ENCODE peak calls at places on chromosomes 11 and 22, in ten cellular contexts. U, I, V, W, A, C, N, P, O and M are unnamed samples.

GRCh38 chr22:34099278-34099677 is 179.0 kb upstream of the LARGE1 start:
- DNase-seq in U (no peak), I (no peak), V (no peak), W (no peak), A (no peak), C (no peak), N (no peak), P (no peak), O (no peak), M (no peak)

GRCh38 chr22:46710842-46711241 is 27.2 kb downstream of the CERK start:
- DNase-seq in U (no peak), I (no peak), V (peak; percentile 48), W (no peak), A (no peak), C (no peak), N (no peak), P (no peak), O (no peak), M (peak; percentile 18)

GRCh38 chr22:19330865-19331418 is 39.4 kb upstream of the CLTCL1 start:
- DNase-seq in U (no peak), I (no peak), V (no peak), W (no peak), A (no peak), C (no peak), N (no peak), P (no peak), O (no peak), M (no peak)

GRCh38 chr11:109946322-109946846 is 146.8 kb upstream of the ZC3H12C start:
- DNase-seq in U (peak; percentile 82), I (peak; percentile 82), V (peak; percentile 94), W (peak; percentile 95), A (peak; percentile 88), C (peak; percentile 75), N (peak; percentile 97), P (peak; percentile 82), O (peak; percentile 89), M (peak; percentile 93)

GRCh38 chr11:6488831-6489230 is 7.5 kb downstream of the TIMM10B start:
- DNase-seq in U (no peak), I (no peak), V (no peak), W (no peak), A (no peak), C (no peak), N (no peak), P (no peak), O (no peak), M (no peak)

GRCh38 chr11:66860449-66860831 is 3.6 kb downstream of the LRFN4 start:
- DNase-seq in U (no peak), I (no peak), V (no peak), W (no peak), A (no peak), C (no peak), N (no peak), P (no peak), O (no peak), M (no peak)

GRCh38 chr11:128686045-128686741 is 7.7 kb upstream of the FLI1 start:
- DNase-seq in U (no peak), I (no peak), V (no peak), W (no peak), A (no peak), C (no peak), N (no peak), P (no peak), O (no peak), M (no peak)

GRCh38 chr11:115848614-115849013 is 344.4 kb upstream of the CADM1 start:
- DNase-seq in U (no peak), I (no peak), V (peak; percentile 92), W (no peak), A (no peak), C (no peak), N (no peak), P (no peak), O (no peak), M (peak; percentile 93)

GRCh38 chr22:35641494-35642120 is 6.6 kb upstream of the APOL6 start:
- DNase-seq in U (no peak), I (no peak), V (no peak), W (peak; percentile 57), A (no peak), C (no peak), N (no peak), P (no peak), O (no peak), M (no peak)

GRCh38 chr22:48937032-48937639 is 890.5 kb downstream of the BRD1 start:
- DNase-seq in U (no peak), I (no peak), V (no peak), W (peak; percentile 53), A (no peak), C (no peak), N (no peak), P (no peak), O (no peak), M (no peak)

GRCh38 chr11:59145534-59145933 is 2.9 kb downstream of the FAM111A start:
- DNase-seq in U (no peak), I (no peak), V (no peak), W (no peak), A (no peak), C (no peak), N (peak; percentile 64), P (no peak), O (no peak), M (no peak)

GRCh38 chr11:59142530-59143507 is at the start of gene FAM111A:
- DNase-seq in U (peak; percentile 90), I (peak; percentile 59), V (peak; percentile 89), W (peak; percentile 98), A (peak; percentile 90), C (peak; percentile 60), N (peak; percentile 86), P (peak; percentile 92), O (peak; percentile 72), M (peak; percentile 84)

GRCh38 chr11:59144096-59144495 is 1.4 kb downstream of the FAM111A start:
- DNase-seq in U (no peak), I (no peak), V (no peak), W (no peak), A (no peak), C (no peak), N (peak; percentile 0), P (no peak), O (no peak), M (no peak)

GRCh38 chr11:59141673-59142460 is 789 bp upstream of the FAM111A start:
- DNase-seq in U (no peak), I (no peak), V (peak; percentile 75), W (no peak), A (no peak), C (no peak), N (peak; percentile 68), P (no peak), O (no peak), M (peak; percentile 66)

GRCh38 chr11:59144579-59145345 is 2.1 kb downstream of the FAM111A start:
- DNase-seq in U (peak; percentile 80), I (peak; percentile 52), V (peak; percentile 79), W (peak; percentile 96), A (peak; percentile 83), C (peak; percentile 33), N (peak; percentile 78), P (peak; percentile 86), O (peak; percentile 57), M (peak; percentile 68)
- TF ChIP-seq CTCF in U (no peak), I (peak; percentile 8), V (no peak), W (no peak), A (no peak), C (no peak), N (peak; percentile 4), P (no peak), O (no peak), M (no peak)

GRCh38 chr11:100831929-100832480 is 144.9 kb downstream of the ARHGAP42 start:
- DNase-seq in U (no peak), I (no peak), V (no peak), W (peak; percentile 88), A (no peak), C (no peak), N (no peak), P (no peak), O (no peak), M (no peak)

GRCh38 chr11:100825610-100826009 is 138.5 kb downstream of the ARHGAP42 start:
- DNase-seq in U (no peak), I (no peak), V (no peak), W (no peak), A (no peak), C (no peak), N (no peak), P (no peak), O (no peak), M (no peak)

GRCh38 chr11:100830295-100830694 is 143.2 kb downstream of the ARHGAP42 start:
- DNase-seq in U (peak; percentile 16), I (peak; percentile 42), V (peak; percentile 57), W (no peak), A (no peak), C (no peak), N (no peak), P (no peak), O (no peak), M (peak; percentile 46)

GRCh38 chr11:100830978-100831732 is 144.1 kb downstream of the ARHGAP42 start:
- DNase-seq in U (peak; percentile 38), I (peak; percentile 49), V (peak; percentile 76), W (no peak), A (peak; percentile 42), C (no peak), N (peak; percentile 81), P (no peak), O (no peak), M (peak; percentile 68)

DNA sequence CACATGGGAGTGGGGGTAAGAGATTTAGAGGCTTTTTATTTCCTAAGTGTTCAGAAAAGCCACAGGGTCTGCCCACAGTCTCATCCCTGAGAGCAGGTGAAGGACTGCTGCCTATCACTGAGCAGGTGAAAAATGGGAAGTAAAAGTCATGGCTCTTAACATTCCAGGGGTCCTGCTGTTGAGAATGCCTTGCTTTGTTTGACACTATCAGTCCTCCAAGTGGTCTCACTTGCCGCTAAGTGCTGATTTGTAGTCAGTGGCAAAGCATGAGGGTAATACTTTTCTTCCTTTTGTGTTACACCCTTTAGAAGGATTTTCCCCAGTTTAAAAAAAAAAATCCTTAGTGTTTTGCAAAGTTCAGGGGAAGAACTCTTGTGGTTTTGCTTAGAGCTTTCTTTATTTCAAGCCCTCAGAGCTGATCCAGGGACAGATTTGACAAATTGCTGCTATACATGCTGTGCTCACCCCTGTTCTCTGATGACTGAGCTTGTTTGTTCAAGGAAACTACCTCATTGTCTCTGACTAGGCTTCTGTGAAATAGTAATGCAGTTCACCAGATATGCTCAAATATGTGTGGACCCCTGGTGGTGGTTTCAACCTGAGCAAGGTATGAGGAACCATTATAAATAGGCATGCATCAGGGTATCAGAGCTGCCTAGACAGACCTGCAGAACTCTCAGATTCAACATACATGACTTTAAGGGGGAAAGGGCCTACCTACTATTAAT is 141.0 kb downstream of the ARHGAP42 start:
- DNase-seq in U (no peak), I (no peak), V (peak; percentile 88), W (no peak), A (no peak), C (no peak), N (peak; percentile 84), P (no peak), O (no peak), M (peak; percentile 88)
- TF ChIP-seq CTCF in U (no peak), I (peak; percentile 58), V (peak; percentile 28), W (no peak), A (no peak), C (no peak), N (peak; percentile 35), P (no peak), O (peak; percentile 8), M (peak; percentile 61)

GRCh38 chr11:72015511-72016061 is 16.9 kb downstream of the IL18BP start:
- DNase-seq in U (no peak), I (no peak), V (peak; percentile 29), W (peak; percentile 75), A (no peak), C (no peak), N (peak; percentile 24), P (no peak), O (no peak), M (no peak)
- TF ChIP-seq CTCF in U (no peak), I (peak; percentile 47), V (peak; percentile 39), W (no peak), A (peak; percentile 16), C (no peak), N (peak; percentile 32), P (no peak), O (peak; percentile 46), M (peak; percentile 22)

GRCh38 chr11:125750629-125751028 is 4.5 kb downstream of the PATE1 start:
- DNase-seq in U (no peak), I (no peak), V (no peak), W (no peak), A (no peak), C (no peak), N (no peak), P (no peak), O (no peak), M (no peak)
- TF ChIP-seq CTCF in U (no peak), I (no peak), V (no peak), W (no peak), A (no peak), C (no peak), N (no peak), P (no peak), O (no peak), M (no peak)